ENCODE peak calls at places on chromosomes 3 and 15, in five cellular contexts. S, W, F, C and I are unnamed samples.

GRCh38 chr3:156764761-156765160 is 61.4 kb upstream of the LEKR1 start:
- DNase-seq in S (peak; percentile 88), W (no peak), F (no peak), C (no peak), I (no peak)

GRCh38 chr3:186125118-186125517 is 16.2 kb upstream of the ETV5 start:
- DNase-seq in S (no peak), W (no peak), F (no peak), C (no peak), I (no peak)

GRCh38 chr3:150951923-150952322 is 20.6 kb downstream of the CLRN1 start:
- DNase-seq in S (no peak), W (no peak), F (no peak), C (no peak), I (no peak)

GRCh38 chr15:64324513-64324912 is 31.5 kb downstream of the CSNK1G1 start:
- DNase-seq in S (peak; percentile 33), W (no peak), F (no peak), C (no peak), I (no peak)

GRCh38 chr15:100945006-100945405 is 25.8 kb downstream of the LRRK1 start:
- DNase-seq in S (no peak), W (no peak), F (no peak), C (no peak), I (no peak)

GRCh38 chr3:159627634-159628033 is 361.0 kb upstream of the IL12A start:
- DNase-seq in S (no peak), W (peak; percentile 16), F (no peak), C (no peak), I (no peak)

GRCh38 chr3:196835081-196835480 is 32.6 kb upstream of the SENP5 start:
- DNase-seq in S (no peak), W (no peak), F (no peak), C (no peak), I (no peak)

GRCh38 chr3:10845240-10845761 is 29.3 kb downstream of the SLC6A11 start:
- DNase-seq in S (no peak), W (no peak), F (no peak), C (no peak), I (no peak)

GRCh38 chr3:185646382-185647133 is 60.5 kb downstream of the SENP2 start:
- DNase-seq in S (no peak), W (no peak), F (no peak), C (no peak), I (no peak)

GRCh38 chr3:128232421-128233180 is 79.3 kb downstream of the EEFSEC start:
- DNase-seq in S (no peak), W (no peak), F (no peak), C (no peak), I (no peak)

GRCh38 chr15:92158426-92158825 is 235.3 kb upstream of the ST8SIA2 start:
- DNase-seq in S (peak; percentile 94), W (no peak), F (peak; percentile 37), C (no peak), I (no peak)

GRCh38 chr15:34011476-34011875 is 27.5 kb downstream of the AVEN start:
- DNase-seq in S (no peak), W (no peak), F (no peak), C (no peak), I (no peak)

GRCh38 chr3:101833446-101833974 is 15.8 kb upstream of the NFKBIZ start:
- DNase-seq in S (no peak), W (no peak), F (no peak), C (no peak), I (no peak)

GRCh38 chr3:165464736-165465135 is 268.6 kb upstream of the SLITRK3 start:
- DNase-seq in S (peak; percentile 55), W (no peak), F (no peak), C (no peak), I (peak; percentile 39)

GRCh38 chr3:186097663-186098451 is 11.0 kb downstream of the ETV5 start:
- DNase-seq in S (peak; percentile 81), W (peak; percentile 66), F (no peak), C (no peak), I (peak; percentile 48)

GRCh38 chr3:183114779-183115178 is 15.5 kb upstream of the MCCC1 start:
- DNase-seq in S (no peak), W (no peak), F (no peak), C (no peak), I (no peak)

GRCh38 chr3:32424581-32425250 is 33.1 kb downstream of the CMTM7 start:
- DNase-seq in S (no peak), W (no peak), F (no peak), C (no peak), I (no peak)

GRCh38 chr3:56988874-56989433 is 71.5 kb upstream of the SPATA12 start:
- DNase-seq in S (peak; percentile 60), W (peak; percentile 79), F (peak; percentile 66), C (peak; percentile 63), I (peak; percentile 74)

GRCh38 chr15:72098076-72098475 is 19.9 kb downstream of the MYO9A start:
- DNase-seq in S (no peak), W (no peak), F (no peak), C (no peak), I (no peak)

GRCh38 chr3:118682916-118683315 is 351.7 kb downstream of the IGSF11 start:
- DNase-seq in S (no peak), W (no peak), F (no peak), C (no peak), I (no peak)

GRCh38 chr15:45603881-45604280 is 16.7 kb downstream of the BLOC1S6 start:
- DNase-seq in S (no peak), W (no peak), F (no peak), C (no peak), I (no peak)

GRCh38 chr3:194851941-194852340 is 166.3 kb downstream of the FAM43A start:
- DNase-seq in S (no peak), W (no peak), F (no peak), C (no peak), I (no peak)

GRCh38 chr3:58041182-58041825 is 33.1 kb downstream of the FLNB start:
- DNase-seq in S (no peak), W (no peak), F (no peak), C (no peak), I (no peak)

GRCh38 chr3:188941103-188941502 is 230.7 kb upstream of the TPRG1 start:
- DNase-seq in S (no peak), W (no peak), F (no peak), C (no peak), I (no peak)

GRCh38 chr3:45302470-45302869 is 76.4 kb upstream of the TMEM158 start:
- DNase-seq in S (no peak), W (no peak), F (no peak), C (no peak), I (no peak)

GRCh38 chr3:44223274-44223673 is 18.4 kb upstream of the TOPAZ1 start:
- DNase-seq in S (no peak), W (no peak), F (no peak), C (no peak), I (no peak)

GRCh38 chr3:13113346-13114335 is 40.4 kb upstream of the IQSEC1 start:
- DNase-seq in S (no peak), W (no peak), F (no peak), C (no peak), I (no peak)

GRCh38 chr3:65828706-65829105 is 210.0 kb downstream of the MAGI1 start:
- DNase-seq in S (no peak), W (no peak), F (no peak), C (no peak), I (no peak)

GRCh38 chr3:61250784-61251173 is 473 bp downstream of the FHIT start:
- DNase-seq in S (peak; percentile 51), W (no peak), F (peak; percentile 20), C (no peak), I (no peak)

GRCh38 chr3:43304126-43304525 is 17.8 kb downstream of the SNRK start:
- DNase-seq in S (no peak), W (no peak), F (no peak), C (no peak), I (no peak)

GRCh38 chr3:414063-414462 is 217.5 kb downstream of the CHL1 start:
- DNase-seq in S (peak; percentile 50), W (no peak), F (no peak), C (no peak), I (no peak)

GRCh38 chr3:9340450-9341009 is 22.3 kb upstream of the THUMPD3 start:
- DNase-seq in S (peak; percentile 89), W (no peak), F (no peak), C (no peak), I (peak; percentile 60)

GRCh38 chr3:90092994-90093393 is 985.6 kb downstream of the EPHA3 start:
- DNase-seq in S (peak; percentile 30), W (no peak), F (no peak), C (no peak), I (peak; percentile 1)

GRCh38 chr3:196546537-196546936 is 21.8 kb downstream of the WDR53 start:
- DNase-seq in S (peak; percentile 44), W (no peak), F (no peak), C (no peak), I (no peak)

GRCh38 chr3:135896613-135897012 is 68.9 kb upstream of the PPP2R3A start:
- DNase-seq in S (no peak), W (no peak), F (no peak), C (no peak), I (peak; percentile 10)

GRCh38 chr3:62332771-62333381 is 40.5 kb downstream of the FEZF2 start:
- DNase-seq in S (peak; percentile 12), W (no peak), F (no peak), C (no peak), I (no peak)